ENCODE peak calls at places on chromosomes 7 and 10, in seven cellular contexts. X is IMR-90, Y is uterus, I is transverse colon, U is breast epithelium, C is prostate gland, T is GM12878. D is an unnamed sample. For H3K4me1, the result is how much of the 10 kb centered on the place peaks cover.

GRCh38 chr7:4386190-4386589 is 295.9 kb upstream of the FOXK1 start:
- DNase-seq in X (no peak), Y (no peak), I (no peak), U (no peak), C (no peak), T (no peak), D (no peak)

GRCh38 chr7:149469806-149470205 is 8.9 kb upstream of the ZNF777 start:
- DNase-seq in X (no peak), Y (no peak), I (no peak), U (no peak), C (no peak), T (no peak), D (no peak)

GRCh38 chr10:103539751-103540150 is 46.2 kb downstream of the NEURL1 start:
- DNase-seq in X (no peak), Y (no peak), I (no peak), U (no peak), C (no peak), T (no peak), D (no peak)

GRCh38 chr7:138248609-138249008 is 172.3 kb downstream of the AKR1D1 start:
- DNase-seq in X (no peak), Y (no peak), I (no peak), U (no peak), C (no peak), T (no peak), D (no peak)

GRCh38 chr7:123535517-123535916 is 1.1 kb upstream of the IQUB start:
- DNase-seq in X (no peak), Y (peak), I (no peak), U (no peak), C (no peak), T (no peak), D (no peak)

GRCh38 chr7:72278550-72278949 is 133.6 kb downstream of the CALN1 start:
- DNase-seq in X (no peak), Y (no peak), I (no peak), U (no peak), C (no peak), T (no peak), D (no peak)

GRCh38 chr7:43787771-43788170 is 29.3 kb downstream of the BLVRA start:
- DNase-seq in X (no peak), Y (no peak), I (no peak), U (no peak), C (no peak), T (no peak), D (no peak)

GRCh38 chr10:130423455-130424305 is 287.5 kb downstream of the GLRX3 start:
- DNase-seq in X (no peak), Y (no peak), I (no peak), U (no peak), C (no peak), T (no peak), D (no peak)

GRCh38 chr7:154373951-154374350 is 321.8 kb downstream of the DPP6 start:
- DNase-seq in X (no peak), Y (no peak), I (no peak), U (no peak), C (no peak), T (no peak), D (no peak)

GRCh38 chr7:40230086-40230485 is 95.3 kb downstream of the SUGCT start:
- DNase-seq in X (no peak), Y (no peak), I (no peak), U (no peak), C (no peak), T (no peak), D (no peak)

GRCh38 chr10:59505931-59506330 is 143.6 kb upstream of the FAM13C start:
- DNase-seq in X (no peak), Y (no peak), I (no peak), U (no peak), C (no peak), T (no peak), D (no peak)

GRCh38 chr7:131383417-131383816 is 55.7 kb downstream of the MKLN1 start:
- DNase-seq in X (peak), Y (no peak), I (no peak), U (no peak), C (no peak), T (no peak), D (no peak)

GRCh38 chr7:52669031-52669430 is 366.4 kb upstream of the POM121L12 start:
- DNase-seq in X (no peak), Y (no peak), I (no peak), U (no peak), C (no peak), T (no peak), D (no peak)

GRCh38 chr7:129607471-129608120 is 3.9 kb upstream of the NRF1 start:
- DNase-seq in X (no peak), Y (no peak), I (peak), U (no peak), C (no peak), T (no peak), D (no peak)

GRCh38 chr7:8229927-8230326 is 32.0 kb downstream of the ICA1 start:
- DNase-seq in X (no peak), Y (no peak), I (no peak), U (no peak), C (no peak), T (no peak), D (no peak)

GRCh38 chr10:130985158-130985753 is 326.3 kb downstream of the TCERG1L start:
- DNase-seq in X (no peak), Y (no peak), I (no peak), U (no peak), C (no peak), T (no peak), D (no peak)

GRCh38 chr7:111083423-111083822 is 7.5 kb upstream of the LRRN3 start:
- DNase-seq in X (peak), Y (no peak), I (no peak), U (no peak), C (no peak), T (peak), D (no peak)

DNA sequence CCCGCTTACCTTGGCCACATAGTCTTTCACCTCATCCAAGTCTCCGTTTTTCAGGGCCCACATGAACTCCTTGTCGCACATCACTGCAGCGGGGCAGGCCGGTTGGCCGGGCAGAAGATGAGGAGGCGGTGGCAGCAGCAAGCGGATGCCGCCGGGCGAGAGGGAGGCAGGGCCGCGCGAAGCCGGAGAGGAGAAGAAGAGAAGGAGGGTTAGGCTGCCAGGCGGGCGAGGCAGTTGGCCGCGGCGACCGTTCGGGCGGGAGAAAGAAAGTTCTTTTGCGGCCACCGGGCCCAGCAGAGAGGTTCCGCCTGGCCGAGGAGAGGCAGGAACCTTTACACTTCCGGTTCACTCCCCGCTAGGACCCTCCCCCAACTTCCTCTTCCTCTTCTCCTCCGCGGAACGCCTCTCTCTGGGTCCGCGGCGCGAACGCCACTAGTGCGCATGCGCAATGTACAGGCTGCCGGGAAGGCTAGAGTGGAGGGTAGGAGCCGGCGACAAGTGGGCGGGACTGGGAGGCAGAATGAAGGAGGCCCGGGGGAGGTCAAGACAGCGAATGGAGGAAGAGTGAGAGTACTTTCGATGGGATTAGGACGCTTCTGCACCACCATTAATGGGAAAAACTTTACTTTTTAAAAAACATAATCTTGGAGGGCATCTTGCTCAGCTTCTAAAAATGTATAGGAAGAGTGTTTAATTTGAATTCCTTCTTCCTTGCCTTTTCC is at the start of gene MTPN:
- DNase-seq in X (peak), Y (peak), I (peak), U (peak), C (peak), T (peak), D (peak)
- TF ChIP-seq POLR2A in X (peak), Y (peak), I (peak), U (no peak), C (peak), T (peak), D (peak)

GRCh38 chr7:5629941-5630340 is 151.5 kb downstream of the RNF216 start:
- DNase-seq in X (peak), Y (no peak), I (no peak), U (no peak), C (no peak), T (no peak), D (no peak)
- H3K4me1 ChIP-seq in X (under half), Y (under half), I (under half), U (under half), C (under half), T (under half), D (under half)

GRCh38 chr10:13890233-13890616 is 303.5 kb downstream of the PRPF18 start:
- DNase-seq in X (peak), Y (no peak), I (no peak), U (no peak), C (no peak), T (no peak), D (no peak)

GRCh38 chr10:13891542-13892431 is 305.0 kb downstream of the PRPF18 start:
- DNase-seq in X (no peak), Y (no peak), I (no peak), U (no peak), C (no peak), T (no peak), D (no peak)

GRCh38 chr10:13892871-13893270 is 306.1 kb downstream of the PRPF18 start:
- DNase-seq in X (no peak), Y (no peak), I (no peak), U (no peak), C (no peak), T (no peak), D (no peak)

GRCh38 chr10:13893926-13894325 is 307.2 kb downstream of the PRPF18 start:
- DNase-seq in X (peak), Y (no peak), I (no peak), U (no peak), C (no peak), T (no peak), D (no peak)

GRCh38 chr10:13890617-13891541 is 304.1 kb downstream of the PRPF18 start:
- DNase-seq in X (peak), Y (no peak), I (no peak), U (no peak), C (no peak), T (no peak), D (peak)
- TF ChIP-seq POLR2A in X (peak), Y (no peak), I (no peak), U (no peak), C (no peak), T (no peak), D (no peak)

GRCh38 chr10:71726673-71727428 is 7.3 kb upstream of the C10orf105 start:
- DNase-seq in X (no peak), Y (no peak), I (peak), U (no peak), C (no peak), T (peak), D (no peak)
- H3K4me1 ChIP-seq in X (under half), Y (under half), I (under half), U (under half), C (under half), T (under half), D (under half)

DNA sequence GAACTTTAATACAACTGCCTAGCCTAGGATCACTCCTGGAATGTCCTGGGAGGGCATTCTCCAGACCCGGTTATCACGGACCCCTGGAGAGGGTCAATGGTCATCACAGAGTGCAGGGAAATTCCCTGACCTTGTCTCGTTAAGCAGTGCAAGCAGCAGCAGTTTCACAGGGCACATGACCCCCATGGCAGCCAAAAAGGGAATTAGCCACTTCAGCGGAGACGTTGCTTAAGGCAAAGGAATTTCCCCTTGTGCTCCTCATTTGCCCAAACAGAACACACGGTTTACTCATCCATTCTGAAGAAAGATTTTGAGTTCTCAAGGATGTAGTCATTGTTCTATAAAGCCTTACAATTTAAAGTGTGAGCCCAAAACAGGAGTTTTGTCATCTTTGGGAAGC is 260.3 kb downstream of the SNX13 start:
- DNase-seq in X (peak), Y (no peak), I (peak), U (no peak), C (no peak), T (no peak), D (peak)
- TF ChIP-seq POLR2A in X (no peak), Y (no peak), I (no peak), U (no peak), C (no peak), T (no peak), D (no peak)

GRCh38 chr10:126262971-126263370 is 125.3 kb downstream of the ADAM12 start:
- DNase-seq in X (no peak), Y (no peak), I (no peak), U (no peak), C (no peak), T (no peak), D (no peak)
- H3K4me1 ChIP-seq in X (under half), Y (under half), I (under half), U (under half), C (under half), T (under half), D (under half)

GRCh38 chr10:73358331-73359279 is at the start of gene CFAP70:
- DNase-seq in X (peak), Y (peak), I (peak), U (peak), C (peak), T (peak), D (peak)
- TF ChIP-seq POLR2A in X (no peak), Y (no peak), I (no peak), U (no peak), C (peak), T (peak), D (no peak)

GRCh38 chr7:101740981-101741725 is 76.3 kb upstream of the CUX1 start:
- DNase-seq in X (no peak), Y (no peak), I (no peak), U (no peak), C (no peak), T (peak), D (no peak)
- H3K4me1 ChIP-seq in X (under half), Y (under half), I (under half), U (under half), C (under half), T (half or more), D (under half)

D was measured in gastrocnemius medialis.